ENCODE peak calls at places on chromosomes 12 and 14, in ten cellular contexts. One of them, this sample, is unnamed.

GRCh38 chr12:49533331-49533730 is 5.5 kb upstream of the KCNH3 start:
- DNase-seq in H4: no peak
- DNase-seq in COLO829: no peak
- DNase-seq in GM04504: no peak
- DNase-seq in stimulated activated CD4-positive, alpha-beta T cell treated with anti-CD3 and anti-CD28 coated beads, Interleukin-2, amount 100 ng/mL, for 24 hours: no peak
- DNase-seq in AML-193: no peak
- DNase-seq in fibroblast of the conjunctiva: no peak
- DNase-seq in NCI-H1092: no peak
- DNase-seq in T-cell: no peak
- DNase-seq in hypothalamus: no peak
- DNase-seq in this sample: no peak

GRCh38 chr12:52052471-52053186 is 1.4 kb downstream of the NR4A1 start:
- DNase-seq in GM04504: no peak
- DNase-seq in COLO829: no peak
- DNase-seq in hypothalamus: no peak
- DNase-seq in T-cell: no peak
- DNase-seq in H4: no peak
- DNase-seq in fibroblast of the conjunctiva: no peak
- DNase-seq in AML-193: no peak
- DNase-seq in stimulated activated CD4-positive, alpha-beta T cell treated with anti-CD3 and anti-CD28 coated beads, Interleukin-2, amount 100 ng/mL, for 24 hours: peak
- DNase-seq in NCI-H1092: no peak
- DNase-seq in this sample: peak

GRCh38 chr12:45282411-45282810 is 66.5 kb downstream of the ANO6 start:
- DNase-seq in hypothalamus: no peak
- DNase-seq in AML-193: no peak
- DNase-seq in GM04504: no peak
- DNase-seq in fibroblast of the conjunctiva: no peak
- DNase-seq in H4: no peak
- DNase-seq in NCI-H1092: no peak
- DNase-seq in stimulated activated CD4-positive, alpha-beta T cell treated with anti-CD3 and anti-CD28 coated beads, Interleukin-2, amount 100 ng/mL, for 24 hours: no peak
- DNase-seq in T-cell: no peak
- DNase-seq in COLO829: no peak
- DNase-seq in this sample: no peak

GRCh38 chr12:42802688-42803279 is 213.2 kb upstream of the PRICKLE1 start:
- DNase-seq in COLO829: no peak
- DNase-seq in fibroblast of the conjunctiva: peak
- DNase-seq in GM04504: no peak
- DNase-seq in stimulated activated CD4-positive, alpha-beta T cell treated with anti-CD3 and anti-CD28 coated beads, Interleukin-2, amount 100 ng/mL, for 24 hours: no peak
- DNase-seq in hypothalamus: no peak
- DNase-seq in AML-193: no peak
- DNase-seq in T-cell: no peak
- DNase-seq in H4: no peak
- DNase-seq in NCI-H1092: no peak
- DNase-seq in this sample: no peak

GRCh38 chr12:89064780-89065179 is 287.5 kb downstream of the DUSP6 start:
- DNase-seq in hypothalamus: no peak
- DNase-seq in AML-193: no peak
- DNase-seq in H4: no peak
- DNase-seq in stimulated activated CD4-positive, alpha-beta T cell treated with anti-CD3 and anti-CD28 coated beads, Interleukin-2, amount 100 ng/mL, for 24 hours: no peak
- DNase-seq in NCI-H1092: no peak
- DNase-seq in T-cell: no peak
- DNase-seq in GM04504: peak
- DNase-seq in COLO829: peak
- DNase-seq in fibroblast of the conjunctiva: no peak
- DNase-seq in this sample: no peak

GRCh38 chr14:79510659-79511058 is 700.6 kb downstream of the DIO2 start:
- DNase-seq in GM04504: peak
- DNase-seq in AML-193: no peak
- DNase-seq in COLO829: no peak
- DNase-seq in T-cell: no peak
- DNase-seq in NCI-H1092: no peak
- DNase-seq in hypothalamus: no peak
- DNase-seq in fibroblast of the conjunctiva: no peak
- DNase-seq in H4: no peak
- DNase-seq in stimulated activated CD4-positive, alpha-beta T cell treated with anti-CD3 and anti-CD28 coated beads, Interleukin-2, amount 100 ng/mL, for 24 hours: no peak
- DNase-seq in this sample: no peak

GRCh38 chr12:46915082-46915481 is 89.3 kb upstream of the SLC38A4 start:
- DNase-seq in COLO829: peak
- DNase-seq in AML-193: no peak
- DNase-seq in stimulated activated CD4-positive, alpha-beta T cell treated with anti-CD3 and anti-CD28 coated beads, Interleukin-2, amount 100 ng/mL, for 24 hours: no peak
- DNase-seq in GM04504: peak
- DNase-seq in fibroblast of the conjunctiva: peak
- DNase-seq in T-cell: no peak
- DNase-seq in H4: peak
- DNase-seq in NCI-H1092: no peak
- DNase-seq in hypothalamus: no peak
- DNase-seq in this sample: no peak

GRCh38 chr12:104784592-104784991 is 173.5 kb downstream of the SLC41A2 start:
- DNase-seq in AML-193: no peak
- DNase-seq in T-cell: no peak
- DNase-seq in COLO829: no peak
- DNase-seq in NCI-H1092: no peak
- DNase-seq in hypothalamus: no peak
- DNase-seq in H4: no peak
- DNase-seq in stimulated activated CD4-positive, alpha-beta T cell treated with anti-CD3 and anti-CD28 coated beads, Interleukin-2, amount 100 ng/mL, for 24 hours: no peak
- DNase-seq in fibroblast of the conjunctiva: no peak
- DNase-seq in GM04504: no peak
- DNase-seq in this sample: no peak

GRCh38 chr14:33655421-33655820 is 295.5 kb downstream of the EGLN3 start:
- DNase-seq in hypothalamus: no peak
- DNase-seq in COLO829: no peak
- DNase-seq in AML-193: no peak
- DNase-seq in H4: no peak
- DNase-seq in stimulated activated CD4-positive, alpha-beta T cell treated with anti-CD3 and anti-CD28 coated beads, Interleukin-2, amount 100 ng/mL, for 24 hours: no peak
- DNase-seq in NCI-H1092: no peak
- DNase-seq in GM04504: no peak
- DNase-seq in T-cell: no peak
- DNase-seq in fibroblast of the conjunctiva: no peak
- DNase-seq in this sample: no peak

GRCh38 chr14:24238123-24238522 is 4.3 kb downstream of the TINF2 start:
- DNase-seq in T-cell: no peak
- DNase-seq in AML-193: no peak
- DNase-seq in H4: no peak
- DNase-seq in stimulated activated CD4-positive, alpha-beta T cell treated with anti-CD3 and anti-CD28 coated beads, Interleukin-2, amount 100 ng/mL, for 24 hours: no peak
- DNase-seq in COLO829: no peak
- DNase-seq in NCI-H1092: no peak
- DNase-seq in fibroblast of the conjunctiva: no peak
- DNase-seq in GM04504: no peak
- DNase-seq in hypothalamus: no peak
- DNase-seq in this sample: no peak

GRCh38 chr14:96795443-96795842 is 1.7 kb upstream of the VRK1 start:
- DNase-seq in T-cell: no peak
- DNase-seq in AML-193: no peak
- DNase-seq in stimulated activated CD4-positive, alpha-beta T cell treated with anti-CD3 and anti-CD28 coated beads, Interleukin-2, amount 100 ng/mL, for 24 hours: no peak
- DNase-seq in fibroblast of the conjunctiva: no peak
- DNase-seq in GM04504: no peak
- DNase-seq in H4: no peak
- DNase-seq in NCI-H1092: no peak
- DNase-seq in hypothalamus: no peak
- DNase-seq in COLO829: no peak
- DNase-seq in this sample: no peak

GRCh38 chr12:49953961-49954835 is 3.7 kb downstream of the AQP2 start:
- DNase-seq in AML-193: no peak
- DNase-seq in stimulated activated CD4-positive, alpha-beta T cell treated with anti-CD3 and anti-CD28 coated beads, Interleukin-2, amount 100 ng/mL, for 24 hours: no peak
- DNase-seq in T-cell: no peak
- DNase-seq in H4: no peak
- DNase-seq in GM04504: no peak
- DNase-seq in COLO829: no peak
- DNase-seq in hypothalamus: no peak
- DNase-seq in fibroblast of the conjunctiva: no peak
- DNase-seq in NCI-H1092: no peak
- DNase-seq in this sample: no peak

GRCh38 chr14:69620211-69620611 is 8.8 kb downstream of the SUSD6 start:
- DNase-seq in GM04504: no peak
- DNase-seq in hypothalamus: no peak
- DNase-seq in H4: no peak
- DNase-seq in T-cell: no peak
- DNase-seq in NCI-H1092: no peak
- DNase-seq in AML-193: peak
- DNase-seq in COLO829: no peak
- DNase-seq in stimulated activated CD4-positive, alpha-beta T cell treated with anti-CD3 and anti-CD28 coated beads, Interleukin-2, amount 100 ng/mL, for 24 hours: no peak
- DNase-seq in fibroblast of the conjunctiva: no peak
- DNase-seq in this sample: no peak

GRCh38 chr12:123401753-123402683 is 18.1 kb downstream of the KMT5A start:
- DNase-seq in hypothalamus: no peak
- DNase-seq in GM04504: no peak
- DNase-seq in fibroblast of the conjunctiva: no peak
- DNase-seq in H4: no peak
- DNase-seq in NCI-H1092: no peak
- DNase-seq in T-cell: no peak
- DNase-seq in stimulated activated CD4-positive, alpha-beta T cell treated with anti-CD3 and anti-CD28 coated beads, Interleukin-2, amount 100 ng/mL, for 24 hours: no peak
- DNase-seq in AML-193: no peak
- DNase-seq in COLO829: no peak
- DNase-seq in this sample: no peak

GRCh38 chr14:89417469-89418225 is 614 bp upstream of the FOXN3 start:
- DNase-seq in fibroblast of the conjunctiva: no peak
- DNase-seq in COLO829: no peak
- DNase-seq in hypothalamus: peak
- DNase-seq in T-cell: peak
- DNase-seq in stimulated activated CD4-positive, alpha-beta T cell treated with anti-CD3 and anti-CD28 coated beads, Interleukin-2, amount 100 ng/mL, for 24 hours: peak
- DNase-seq in AML-193: peak
- DNase-seq in GM04504: no peak
- DNase-seq in H4: peak
- DNase-seq in NCI-H1092: peak
- DNase-seq in this sample: peak

GRCh38 chr12:96375841-96376249 is 24.4 kb downstream of the CDK17 start:
- DNase-seq in AML-193: no peak
- DNase-seq in GM04504: no peak
- DNase-seq in stimulated activated CD4-positive, alpha-beta T cell treated with anti-CD3 and anti-CD28 coated beads, Interleukin-2, amount 100 ng/mL, for 24 hours: no peak
- DNase-seq in COLO829: no peak
- DNase-seq in fibroblast of the conjunctiva: no peak
- DNase-seq in NCI-H1092: no peak
- DNase-seq in H4: no peak
- DNase-seq in hypothalamus: no peak
- DNase-seq in T-cell: no peak
- DNase-seq in this sample: no peak

GRCh38 chr12:51345681-51346080 is 798 bp downstream of the CELA1 start:
- DNase-seq in T-cell: no peak
- DNase-seq in COLO829: peak
- DNase-seq in GM04504: no peak
- DNase-seq in fibroblast of the conjunctiva: no peak
- DNase-seq in hypothalamus: no peak
- DNase-seq in stimulated activated CD4-positive, alpha-beta T cell treated with anti-CD3 and anti-CD28 coated beads, Interleukin-2, amount 100 ng/mL, for 24 hours: no peak
- DNase-seq in AML-193: no peak
- DNase-seq in H4: no peak
- DNase-seq in NCI-H1092: no peak
- DNase-seq in this sample: no peak

GRCh38 chr12:95918194-95918993 is 24.0 kb downstream of the CCDC38 start:
- DNase-seq in H4: peak
- DNase-seq in GM04504: peak
- DNase-seq in NCI-H1092: peak
- DNase-seq in stimulated activated CD4-positive, alpha-beta T cell treated with anti-CD3 and anti-CD28 coated beads, Interleukin-2, amount 100 ng/mL, for 24 hours: peak
- DNase-seq in AML-193: peak
- DNase-seq in T-cell: peak
- DNase-seq in COLO829: peak
- DNase-seq in hypothalamus: peak
- DNase-seq in fibroblast of the conjunctiva: peak
- DNase-seq in this sample: peak

GRCh38 chr12:88516811-88517210 is 63.5 kb downstream of the KITLG start:
- DNase-seq in stimulated activated CD4-positive, alpha-beta T cell treated with anti-CD3 and anti-CD28 coated beads, Interleukin-2, amount 100 ng/mL, for 24 hours: no peak
- DNase-seq in GM04504: no peak
- DNase-seq in hypothalamus: no peak
- DNase-seq in fibroblast of the conjunctiva: no peak
- DNase-seq in AML-193: no peak
- DNase-seq in NCI-H1092: no peak
- DNase-seq in COLO829: no peak
- DNase-seq in T-cell: no peak
- DNase-seq in H4: no peak
- DNase-seq in this sample: no peak

GRCh38 chr12:67515679-67516363 is 132.7 kb upstream of the DYRK2 start:
- DNase-seq in AML-193: no peak
- DNase-seq in COLO829: no peak
- DNase-seq in stimulated activated CD4-positive, alpha-beta T cell treated with anti-CD3 and anti-CD28 coated beads, Interleukin-2, amount 100 ng/mL, for 24 hours: no peak
- DNase-seq in NCI-H1092: peak
- DNase-seq in GM04504: no peak
- DNase-seq in H4: peak
- DNase-seq in T-cell: peak
- DNase-seq in fibroblast of the conjunctiva: no peak
- DNase-seq in hypothalamus: no peak
- DNase-seq in this sample: peak

GRCh38 chr14:75648066-75648838 is 12.4 kb downstream of the ERG28 start:
- DNase-seq in GM04504: peak
- DNase-seq in NCI-H1092: no peak
- DNase-seq in AML-193: no peak
- DNase-seq in stimulated activated CD4-positive, alpha-beta T cell treated with anti-CD3 and anti-CD28 coated beads, Interleukin-2, amount 100 ng/mL, for 24 hours: no peak
- DNase-seq in T-cell: no peak
- DNase-seq in fibroblast of the conjunctiva: peak
- DNase-seq in H4: peak
- DNase-seq in hypothalamus: no peak
- DNase-seq in COLO829: no peak
- DNase-seq in this sample: no peak

This sample was measured in COR-L47.